ENCODE peak calls at places on chromosomes 4 and X, in nine cellular contexts. V is bronchial epithelial cell, I is AG04449, Z is endodermal cell, M is astrocyte of the spinal cord, L is fibroblast of mammary gland, A is cardiac fibroblast, G is Peyer's patch, E is PC-3. B is an unnamed sample.

GRCh38 chr4:56049428-56050212 is 100.9 kb downstream of the CEP135 start:
- DNase-seq in V (peak; percentile 7), I (no peak), Z (peak; percentile 89), M (peak; percentile 35), L (peak; percentile 10), A (peak; percentile 50), G (peak; percentile 49), E (peak; percentile 36), B (no peak)

GRCh38 chr4:3481113-3481531 is 18.0 kb downstream of the DOK7 start:
- DNase-seq in V (no peak), I (no peak), Z (peak; percentile 86), M (no peak), L (no peak), A (no peak), G (no peak), E (no peak), B (no peak)

GRCh38 chrX:54715621-54716020 is 82.4 kb downstream of the ITIH6 start:
- DNase-seq in V (peak; percentile 79), I (no peak), Z (no peak), M (no peak), L (no peak), A (no peak), G (no peak), E (peak; percentile 24), B (no peak)

GRCh38 chr4:113756005-113756410 is 5.5 kb downstream of the CAMK2D start:
- DNase-seq in V (peak; percentile 79), I (no peak), Z (no peak), M (peak; percentile 83), L (peak; percentile 76), A (peak; percentile 81), G (no peak), E (peak; percentile 63), B (no peak)

GRCh38 chr4:4735136-4735754 is 124.2 kb upstream of the MSX1 start:
- DNase-seq in V (no peak), I (no peak), Z (no peak), M (no peak), L (peak; percentile 9), A (no peak), G (no peak), E (no peak), B (no peak)

GRCh38 chr4:90841676-90842075 is 714.5 kb downstream of the CCSER1 start:
- DNase-seq in V (peak; percentile 62), I (no peak), Z (no peak), M (peak; percentile 20), L (no peak), A (peak; percentile 24), G (no peak), E (peak; percentile 8), B (no peak)

GRCh38 chr4:99683913-99684312 is 26.3 kb upstream of the C4orf54 start:
- DNase-seq in V (no peak), I (no peak), Z (no peak), M (no peak), L (no peak), A (no peak), G (no peak), E (no peak), B (no peak)

GRCh38 chr4:16827762-16828724 is 70.4 kb downstream of the LDB2 start:
- DNase-seq in V (no peak), I (no peak), Z (no peak), M (no peak), L (no peak), A (peak; percentile 5), G (no peak), E (no peak), B (no peak)

GRCh38 chr4:153722036-153722435 is 37.8 kb downstream of the RNF175 start:
- DNase-seq in V (no peak), I (no peak), Z (no peak), M (no peak), L (no peak), A (no peak), G (no peak), E (no peak), B (no peak)

GRCh38 chrX:147626605-147627004 is 285.1 kb upstream of the FMR1 start:
- DNase-seq in V (no peak), I (no peak), Z (no peak), M (no peak), L (no peak), A (no peak), G (no peak), E (no peak), B (no peak)

GRCh38 chrX:41490446-41490845 is 43.3 kb downstream of the NYX start:
- DNase-seq in V (no peak), I (no peak), Z (no peak), M (no peak), L (no peak), A (no peak), G (no peak), E (no peak), B (no peak)

DNA sequence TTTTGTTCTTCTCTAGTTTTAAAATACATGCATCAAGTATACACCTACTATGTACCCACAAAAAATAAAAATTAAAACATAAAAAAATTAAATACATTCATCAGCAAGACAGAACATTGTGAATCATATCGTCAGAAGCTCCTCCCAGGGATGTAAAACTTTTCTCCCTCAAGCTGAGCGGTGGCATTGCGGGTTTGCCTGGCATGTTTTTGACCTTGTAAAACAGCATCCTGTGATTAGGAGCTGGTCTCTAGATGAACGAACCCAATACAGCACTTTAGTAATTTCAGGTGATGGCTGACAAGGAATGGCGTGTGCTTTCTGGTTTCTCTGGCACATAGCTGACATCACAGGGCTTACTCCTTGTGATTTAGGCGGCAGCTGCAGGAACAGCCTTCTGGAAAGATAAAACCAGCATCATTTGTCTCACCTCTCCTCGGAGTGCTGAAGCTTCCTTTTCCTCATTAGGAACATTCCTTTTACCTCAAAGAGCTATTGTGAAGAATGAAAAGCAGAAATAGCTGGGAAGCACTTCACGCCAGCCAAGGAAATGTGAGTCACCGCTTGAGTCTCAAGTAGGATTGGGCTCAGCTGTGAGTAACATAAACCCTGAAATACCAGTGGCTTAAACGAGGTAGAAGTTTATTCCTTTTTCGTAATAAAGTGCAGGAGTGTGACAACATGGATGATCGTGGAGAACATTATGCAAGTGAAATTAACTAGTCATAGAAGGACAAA is 44.3 kb downstream of the NYX start:
- DNase-seq in V (peak; percentile 92), I (peak; percentile 58), Z (peak; percentile 75), M (peak; percentile 90), L (peak; percentile 95), A (peak; percentile 88), G (no peak), E (peak; percentile 76), B (no peak)
- H3K4me3 ChIP-seq in V (no peak overlapping the region), I (peak overlapping the region; percentile 27), Z (no peak overlapping the region), M (no peak overlapping the region), L (peak overlapping the region; percentile 6), A (peak overlapping the region; percentile 35), G (no peak overlapping the region), E (peak overlapping the region; percentile 60), B (no peak overlapping the region)

GRCh38 chr4:128462104-128462783 is 174.6 kb upstream of the PGRMC2 start:
- DNase-seq in V (no peak), I (no peak), Z (no peak), M (no peak), L (no peak), A (no peak), G (no peak), E (no peak), B (no peak)

GRCh38 chr4:128463006-128463405 is 175.4 kb upstream of the PGRMC2 start:
- DNase-seq in V (no peak), I (no peak), Z (no peak), M (no peak), L (no peak), A (no peak), G (no peak), E (no peak), B (no peak)

GRCh38 chr4:128468485-128468989 is 180.9 kb upstream of the PGRMC2 start:
- DNase-seq in V (peak; percentile 64), I (peak; percentile 90), Z (no peak), M (peak; percentile 96), L (peak; percentile 100), A (peak; percentile 99), G (peak; percentile 85), E (peak; percentile 83), B (peak; percentile 81)

GRCh38 chr4:128461300-128462103 is 173.9 kb upstream of the PGRMC2 start:
- DNase-seq in V (peak; percentile 40), I (peak; percentile 71), Z (peak; percentile 53), M (peak; percentile 91), L (peak; percentile 93), A (peak; percentile 76), G (peak; percentile 60), E (peak; percentile 61), B (no peak)

DNA sequence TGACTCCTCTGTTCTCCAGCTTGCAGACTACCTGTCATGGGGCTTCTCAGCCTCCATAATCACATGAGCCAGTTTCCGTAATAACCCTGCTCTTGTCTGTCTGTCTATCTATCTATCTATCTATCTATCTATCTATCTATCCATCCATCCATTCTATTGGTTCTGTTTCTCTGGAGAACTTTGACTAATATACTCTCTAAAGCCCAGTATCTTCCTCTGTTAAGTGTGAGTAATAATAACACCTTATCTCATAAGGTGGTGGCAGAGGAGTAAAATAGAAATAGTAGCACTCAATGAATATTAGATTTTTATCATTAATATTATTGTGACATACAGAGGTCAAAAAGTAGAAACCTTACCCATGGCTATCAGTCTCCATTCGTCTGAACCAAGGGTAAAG is 177.9 kb upstream of the PGRMC2 start:
- DNase-seq in V (no peak), I (no peak), Z (no peak), M (no peak), L (no peak), A (no peak), G (no peak), E (no peak), B (no peak)
- TF ChIP-seq CTCF in V (no peak), I (no peak), Z (no peak), M (no peak), L (no peak), A (no peak), G (no peak), E (no peak), B (no peak)

GRCh38 chr4:182082910-182083309 is 160.3 kb upstream of the TENM3 start:
- DNase-seq in V (no peak), I (no peak), Z (no peak), M (no peak), L (no peak), A (no peak), G (no peak), E (no peak), B (no peak)
- H3K4me3 ChIP-seq in V (no peak overlapping the region), I (no peak overlapping the region), Z (no peak overlapping the region), M (no peak overlapping the region), L (no peak overlapping the region), A (no peak overlapping the region), G (no peak overlapping the region), E (no peak overlapping the region), B (no peak overlapping the region)

GRCh38 chr4:39056023-39056422 is 6.0 kb upstream of the KLHL5 start:
- DNase-seq in V (no peak), I (no peak), Z (no peak), M (no peak), L (no peak), A (no peak), G (no peak), E (no peak), B (no peak)

GRCh38 chr4:39066371-39066770 is 4.3 kb downstream of the KLHL5 start:
- DNase-seq in V (no peak), I (no peak), Z (no peak), M (no peak), L (no peak), A (no peak), G (no peak), E (no peak), B (no peak)

GRCh38 chr4:39062499-39062898 is 467 bp downstream of the KLHL5 start:
- DNase-seq in V (no peak), I (no peak), Z (no peak), M (peak; percentile 26), L (peak; percentile 18), A (no peak), G (no peak), E (no peak), B (no peak)

GRCh38 chr4:39062094-39062493 is at the start of gene KLHL5:
- DNase-seq in V (no peak), I (no peak), Z (no peak), M (peak; percentile 41), L (peak; percentile 21), A (no peak), G (no peak), E (no peak), B (no peak)

GRCh38 chr4:39061450-39061849 is 582 bp upstream of the KLHL5 start:
- DNase-seq in V (no peak), I (no peak), Z (no peak), M (no peak), L (no peak), A (no peak), G (no peak), E (no peak), B (no peak)
- TF ChIP-seq CTCF in V (no peak), I (no peak), Z (no peak), M (no peak), L (no peak), A (no peak), G (no peak), E (peak; percentile 32), B (no peak)

B was measured in coronary artery.